ENCODE peak calls at places on chromosomes 6 and 20, in eight cellular contexts. N is tibial artery, O is DND-41, M is A549, P is fibroblast of pulmonary artery, J is lower leg skin, L is suprapubic skin, Q is mucosa of descending colon. R is an unnamed sample.

GRCh38 chr6:6659600-6660327 is 71.2 kb downstream of the LY86 start:
- DNase-seq in O (no peak), P (no peak), L (no peak), N (no peak), M (no peak), Q (no peak), J (peak; percentile 77), R (no peak)

GRCh38 chr6:17928514-17929430 is 58.7 kb downstream of the KIF13A start:
- DNase-seq in P (peak; percentile 72), N (no peak), L (no peak), J (no peak), Q (no peak), M (no peak), O (no peak), R (no peak)

GRCh38 chr6:50610562-50610961 is 102.8 kb upstream of the TFAP2D start:
- DNase-seq in L (no peak), O (no peak), P (no peak), J (no peak), M (no peak), Q (no peak), N (no peak), R (no peak)

GRCh38 chr6:88680654-88681053 is 282.8 kb downstream of the RNGTT start:
- DNase-seq in J (no peak), Q (no peak), N (no peak), M (no peak), P (no peak), L (no peak), O (no peak), R (no peak)

GRCh38 chr6:163455553-163455952 is 41.0 kb downstream of the QKI start:
- DNase-seq in P (no peak), L (no peak), J (no peak), N (no peak), Q (no peak), O (no peak), M (no peak), R (no peak)

GRCh38 chr20:44720617-44720993 is 5.4 kb downstream of the CCN5 start:
- DNase-seq in M (peak; percentile 97), P (peak; percentile 69), O (no peak), N (peak; percentile 92), Q (no peak), L (no peak), J (peak; percentile 91), R (no peak)

GRCh38 chr6:113859349-113860164 is 2.4 kb downstream of the MARCKS start:
- DNase-seq in Q (peak; percentile 69), O (no peak), N (peak; percentile 74), L (peak; percentile 81), P (peak; percentile 59), J (peak; percentile 89), M (peak; percentile 33), R (no peak)

GRCh38 chr20:5557123-5557522 is 193.1 kb upstream of the SHLD1 start:
- DNase-seq in Q (peak; percentile 69), P (peak; percentile 68), L (no peak), J (no peak), M (peak; percentile 78), N (no peak), O (peak; percentile 61), R (no peak)

GRCh38 chr6:141969201-141969600 is 163.5 kb upstream of the GJE1 start:
- DNase-seq in M (no peak), L (no peak), Q (no peak), O (no peak), J (no peak), P (no peak), N (no peak), R (no peak)

GRCh38 chr20:11777861-11778570 is 139.7 kb upstream of the BTBD3 start:
- DNase-seq in L (no peak), O (no peak), M (no peak), Q (no peak), J (no peak), N (no peak), P (peak; percentile 54), R (no peak)

GRCh38 chr6:14673201-14673600 is 555.6 kb downstream of the CD83 start:
- DNase-seq in M (no peak), P (peak; percentile 77), L (no peak), Q (no peak), N (no peak), J (no peak), O (no peak), R (no peak)

DNA sequence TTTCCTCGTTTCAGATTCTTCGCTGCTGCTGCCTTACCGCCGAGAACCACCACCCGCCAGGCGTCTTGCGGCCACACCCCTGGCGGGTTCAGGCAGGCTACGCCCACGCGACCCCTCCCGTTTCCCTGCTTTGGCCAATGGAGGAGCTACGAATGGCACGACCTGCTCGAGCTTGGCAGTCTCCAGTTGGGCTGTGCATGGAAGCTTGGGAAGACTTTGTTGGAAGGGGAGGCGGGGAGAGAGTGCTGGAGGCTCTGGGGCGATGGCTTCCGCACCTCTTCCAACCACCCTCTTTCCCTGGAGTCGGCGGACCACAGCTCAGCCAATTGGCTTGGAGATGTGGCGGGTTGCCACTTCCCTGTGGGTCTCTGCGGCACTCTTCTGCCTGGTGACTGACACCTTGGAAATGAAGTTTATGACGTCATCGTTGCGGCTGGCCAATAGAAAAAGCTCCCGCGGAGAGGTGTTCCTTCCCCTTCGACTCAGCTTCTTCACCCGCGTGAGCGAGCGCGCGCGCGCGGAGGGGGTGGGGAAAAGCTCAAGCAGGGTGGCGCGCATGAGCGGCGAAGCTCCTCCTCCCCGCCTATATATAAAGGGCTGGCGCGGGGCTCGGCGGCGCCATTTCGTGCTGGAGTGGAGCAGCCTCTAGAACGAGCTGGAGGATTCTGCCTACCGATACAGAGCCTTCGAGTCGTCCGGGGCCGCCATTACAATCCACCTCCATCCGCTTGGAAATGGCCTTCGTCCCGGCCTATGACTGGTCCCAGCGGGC is 3.4 kb downstream of the BRD2 start:
- DNase-seq in O (peak; percentile 100), M (peak; percentile 99), P (peak; percentile 100), L (peak; percentile 99), N (peak; percentile 100), J (peak; percentile 100), Q (peak; percentile 100), R (peak; percentile 100)
- TF ChIP-seq CTCF in O (peak; percentile 2), M (no peak), P (no peak), L (no peak), N (no peak), J (no peak), Q (no peak), R (no peak)

GRCh38 chr6:159655409-159655988 is 37.5 kb downstream of the SOD2 start:
- DNase-seq in M (no peak), P (no peak), L (no peak), J (no peak), O (no peak), N (no peak), Q (peak; percentile 25), R (no peak)

GRCh38 chr6:159654483-159655098 is 38.5 kb downstream of the SOD2 start:
- DNase-seq in P (peak; percentile 81), M (peak; percentile 49), Q (no peak), J (no peak), L (no peak), N (no peak), O (no peak), R (peak; percentile 31)
- TF ChIP-seq CTCF in P (peak; percentile 51), M (peak; percentile 65), Q (peak; percentile 22), J (no peak), L (peak; percentile 14), N (peak; percentile 57), O (peak; percentile 67), R (peak; percentile 44)

GRCh38 chr20:2421247-2421646 is 40.5 kb downstream of the TGM6 start:
- DNase-seq in O (no peak), L (no peak), J (no peak), N (no peak), M (peak; percentile 29), P (peak; percentile 8), Q (no peak), R (no peak)
- TF ChIP-seq CTCF in O (no peak), L (no peak), J (no peak), N (no peak), M (peak; percentile 45), P (peak; percentile 28), Q (no peak), R (peak; percentile 2)

DNA sequence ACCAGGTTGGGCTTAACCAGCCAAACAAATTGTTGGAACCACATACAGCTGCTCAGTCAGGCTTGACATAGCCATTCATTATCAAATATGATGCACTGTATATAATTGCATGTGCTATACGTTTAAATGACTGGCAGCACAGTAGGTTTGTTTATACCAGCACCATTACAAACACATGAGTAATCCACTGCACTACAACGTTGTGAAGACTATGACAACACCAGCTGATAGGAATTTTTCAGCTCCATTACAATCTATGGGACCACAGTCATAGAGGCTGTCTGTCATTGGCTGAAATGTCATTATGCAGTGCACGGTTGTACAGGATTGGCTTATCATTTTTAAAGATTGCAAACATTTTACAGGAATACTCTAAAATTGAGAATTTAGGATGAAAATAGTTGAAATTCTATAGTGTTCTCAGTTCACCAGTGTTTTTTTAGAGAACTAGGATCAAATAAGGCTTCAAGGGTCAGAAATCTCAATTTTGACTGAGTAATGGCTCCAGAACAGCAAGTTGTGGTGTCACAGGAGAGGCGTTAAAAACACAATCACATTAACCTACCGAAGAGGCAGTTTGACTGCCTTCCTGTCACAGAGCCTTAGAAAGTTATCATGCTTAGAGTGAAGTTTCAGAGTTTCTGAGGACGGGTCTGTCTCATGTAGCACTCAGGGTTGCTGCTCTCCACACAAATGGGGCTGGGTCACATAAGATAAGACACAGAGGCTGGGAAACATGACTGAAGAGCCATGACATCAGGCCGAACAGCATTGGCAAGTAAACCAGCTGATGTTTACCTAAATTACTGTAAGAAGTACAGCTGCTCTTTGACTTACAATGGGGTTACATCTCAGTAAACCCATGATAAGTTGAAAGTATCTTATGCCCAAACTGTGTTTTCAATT is 60.7 kb upstream of the SMLR1 start:
- DNase-seq in P (no peak), J (no peak), Q (no peak), O (no peak), L (no peak), N (no peak), M (no peak), R (no peak)
- TF ChIP-seq CTCF in P (no peak), J (no peak), Q (no peak), O (no peak), L (no peak), N (no peak), M (no peak), R (no peak)

R was measured in AG09319.